ENCODE peak calls at places on chromosomes 12 and 14, in four cellular contexts. B, E, M and P are unnamed samples.

GRCh38 chr12:116640320-116640719 is 81.1 kb downstream of the MAP1LC3B2 start:
- DNase-seq in B (no peak), M (no peak), E (no peak), P (no peak)

GRCh38 chr14:58455593-58456265 is 28.2 kb downstream of the KIAA0586 start:
- DNase-seq in M (no peak), B (peak; percentile 24), E (no peak), P (no peak)

GRCh38 chr12:29516431-29516875 is 19.0 kb upstream of the OVCH1 start:
- DNase-seq in E (no peak), B (peak; percentile 68), M (no peak), P (no peak)

GRCh38 chr12:2844786-2845185 is 10.0 kb upstream of the NRIP2 start:
- DNase-seq in E (no peak), B (peak; percentile 18), M (no peak), P (no peak)

GRCh38 chr12:10540776-10541205 is 35.1 kb downstream of the EIF2S3B start:
- DNase-seq in M (no peak), E (no peak), B (no peak), P (no peak)

GRCh38 chr12:30268036-30268435 is 427.6 kb downstream of the IPO8 start:
- DNase-seq in E (no peak), M (no peak), B (no peak), P (no peak)

GRCh38 chr12:79988368-79988767 is 53.5 kb upstream of the PPP1R12A start:
- DNase-seq in M (no peak), B (peak; percentile 41), E (no peak), P (no peak)

GRCh38 chr12:47886471-47887240 is 18.1 kb downstream of the VDR start:
- DNase-seq in M (no peak), B (peak; percentile 55), E (no peak), P (no peak)

GRCh38 chr12:68349083-68349700 is 17.0 kb upstream of the MDM1 start:
- DNase-seq in M (no peak), B (peak; percentile 22), E (no peak), P (no peak)

GRCh38 chr14:90491221-90491867 is 94.5 kb downstream of the CALM1 start:
- DNase-seq in M (peak; percentile 46), E (no peak), B (peak; percentile 58), P (no peak)

GRCh38 chr14:100714205-100714781 is 12.4 kb upstream of the DLK1 start:
- DNase-seq in M (peak; percentile 75), E (no peak), B (no peak), P (peak; percentile 85)

GRCh38 chr14:100712490-100712889 is 14.2 kb upstream of the DLK1 start:
- DNase-seq in B (no peak), E (no peak), M (no peak), P (no peak)

GRCh38 chr14:100715332-100715731 is 11.4 kb upstream of the DLK1 start:
- DNase-seq in B (no peak), M (no peak), E (no peak), P (no peak)

GRCh38 chr14:100715803-100716202 is 10.9 kb upstream of the DLK1 start:
- DNase-seq in E (no peak), M (no peak), B (no peak), P (peak; percentile 43)

DNA sequence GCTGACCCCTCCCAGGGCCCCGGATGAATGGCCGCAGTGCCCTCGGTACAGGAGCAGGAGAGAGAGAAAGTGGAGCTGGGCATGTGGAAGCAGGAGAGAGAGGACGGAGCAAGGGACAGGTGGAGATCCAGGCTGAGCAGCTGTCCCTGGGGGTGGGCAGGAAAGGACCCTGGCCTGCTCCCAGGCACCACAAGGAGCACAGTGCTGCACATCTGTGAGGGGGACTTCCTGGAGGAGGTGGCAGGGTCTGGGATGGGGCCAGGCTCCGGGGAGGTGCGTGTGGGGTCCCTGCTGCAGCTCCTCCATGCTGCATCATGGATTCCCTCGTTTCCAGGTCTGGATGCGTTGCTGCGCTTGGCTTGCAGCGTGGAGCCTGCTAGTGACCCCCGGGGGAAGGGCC is 13.0 kb upstream of the DLK1 start:
- DNase-seq in E (no peak), M (no peak), B (no peak), P (no peak)
- H3K4me3 ChIP-seq in E (no peak overlapping the region), M (no peak overlapping the region), B (no peak overlapping the region), P (no peak overlapping the region)

GRCh38 chr12:124952295-124952694 is 36.6 kb downstream of the DHX37 start:
- DNase-seq in E (no peak), B (no peak), M (no peak), P (no peak)
- TF ChIP-seq POLR2A in E (no peak), B (no peak), M (no peak), P (no peak)

DNA sequence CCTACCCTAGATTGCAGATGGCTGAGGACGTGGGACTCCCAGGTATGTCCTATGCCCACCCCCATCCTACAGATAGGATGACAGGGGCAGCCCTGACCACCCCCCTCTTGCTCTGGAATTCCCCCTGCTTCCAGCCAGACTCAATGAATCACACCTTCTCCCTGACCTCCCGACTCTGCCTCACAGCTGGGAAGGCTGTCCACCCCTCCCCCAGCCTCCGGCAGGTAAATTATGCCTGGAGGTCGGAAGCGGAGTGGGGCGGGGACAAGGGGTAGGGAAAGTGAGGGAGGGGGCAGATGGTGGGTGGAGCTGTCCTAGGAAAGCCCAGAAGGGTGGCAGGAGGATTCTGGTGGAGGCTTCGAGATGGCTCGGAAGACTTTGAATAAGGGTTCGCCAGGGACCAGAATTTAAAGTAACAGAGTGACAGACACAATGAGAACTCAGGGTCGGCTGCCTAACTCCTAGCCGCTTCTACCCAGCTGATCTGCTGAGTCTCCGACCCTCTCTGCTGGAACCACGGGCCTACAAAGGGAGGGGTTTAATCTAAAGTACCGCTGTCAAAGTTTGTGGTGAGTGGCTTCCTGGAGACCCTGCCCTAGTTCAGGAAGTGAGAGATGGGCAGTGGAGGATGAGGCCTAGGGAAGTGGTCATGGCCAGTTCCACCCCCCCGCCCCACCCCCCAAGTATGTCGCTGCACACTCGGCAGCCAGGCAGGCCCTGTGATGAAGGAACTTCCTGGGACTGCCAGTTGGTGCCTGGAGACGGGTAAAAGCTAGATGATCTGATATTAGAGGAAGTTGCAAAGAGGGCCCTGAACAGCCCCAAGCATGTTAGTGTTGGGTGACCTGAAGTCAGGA is 4.2 kb downstream of the PLEKHG3 start:
- DNase-seq in B (peak; percentile 44), E (no peak), M (no peak), P (peak; percentile 97)
- H3K4me3 ChIP-seq in B (no peak overlapping the region), E (no peak overlapping the region), M (no peak overlapping the region), P (peak overlapping the region; percentile 61)

DNA sequence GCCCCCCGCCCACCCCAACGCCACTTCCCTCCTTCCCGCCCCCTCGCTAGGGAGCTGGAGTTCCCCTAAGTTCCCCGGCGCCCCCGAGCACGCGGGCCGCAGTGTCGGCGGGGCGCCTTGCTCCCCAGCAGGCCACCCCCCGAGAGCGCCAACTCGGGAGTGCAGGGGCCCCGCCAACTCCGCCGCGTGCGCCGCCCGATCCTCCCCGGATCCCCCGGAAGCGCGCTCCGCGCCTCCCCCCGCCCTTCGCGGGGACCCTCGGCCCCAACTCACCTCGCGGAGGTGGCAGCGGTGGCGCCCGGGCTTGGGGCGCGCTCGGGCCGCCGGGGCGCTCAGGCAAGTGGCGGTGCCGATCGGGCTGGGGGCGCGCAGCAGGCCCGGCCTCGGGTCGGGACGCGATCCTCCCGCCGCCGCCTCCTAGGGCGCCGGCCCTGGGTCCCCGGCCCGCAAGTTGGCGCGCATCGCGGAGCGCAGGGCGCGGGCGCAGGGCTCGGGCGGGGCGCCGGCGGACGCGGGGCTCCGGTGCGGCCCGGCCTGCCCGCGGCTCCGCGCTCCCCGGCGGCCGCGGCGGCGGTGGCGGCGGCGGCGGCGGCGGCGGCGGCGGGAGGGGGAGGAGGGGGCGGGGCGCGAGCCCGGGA is at the start of gene NCOR2:
- DNase-seq in E (no peak), B (no peak), M (no peak), P (peak; percentile 79)
- TF ChIP-seq POLR2A in E (no peak), B (no peak), M (no peak), P (peak; percentile 14)

GRCh38 chr14:92676448-92677086 is 71.9 kb downstream of the LGMN start:
- DNase-seq in M (no peak), E (no peak), B (no peak), P (no peak)

GRCh38 chr14:92677087-92677668 is 71.2 kb downstream of the LGMN start:
- DNase-seq in M (no peak), B (no peak), E (no peak), P (peak; percentile 97)

GRCh38 chr14:92679246-92679645 is 69.2 kb downstream of the LGMN start:
- DNase-seq in M (no peak), E (no peak), B (no peak), P (no peak)

GRCh38 chr14:92677955-92678354 is 70.5 kb downstream of the LGMN start:
- DNase-seq in M (no peak), E (no peak), B (no peak), P (no peak)

DNA sequence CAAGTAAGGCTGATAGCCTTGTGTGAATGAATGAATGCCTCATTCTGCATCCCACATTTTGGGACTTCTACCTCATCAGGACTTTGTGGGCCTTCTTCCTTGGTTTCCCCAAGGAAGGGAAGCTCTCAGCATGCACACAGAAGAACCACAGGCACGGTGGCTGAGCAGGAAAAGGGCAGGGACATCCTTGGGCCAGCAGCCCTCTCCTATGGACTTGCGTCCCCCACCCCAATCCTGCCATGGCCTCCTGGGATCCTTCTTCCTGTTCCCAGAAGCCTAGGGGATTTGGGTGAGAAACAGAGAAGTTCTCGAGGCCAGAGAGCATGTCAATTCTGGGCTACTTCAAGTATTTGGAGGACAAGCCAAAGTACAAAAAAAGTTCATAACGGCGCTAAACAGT is 69.7 kb downstream of the LGMN start:
- DNase-seq in B (no peak), E (no peak), M (no peak), P (no peak)
- H3K4me3 ChIP-seq in B (no peak overlapping the region), E (no peak overlapping the region), M (no peak overlapping the region), P (no peak overlapping the region)

GRCh38 chr14:20618328-20618749 is 23.2 kb downstream of the OR6S1 start:
- DNase-seq in E (no peak), M (no peak), B (no peak), P (no peak)

GRCh38 chr14:20615996-20616395 is 24.8 kb upstream of the RNASE12 start:
- DNase-seq in E (no peak), M (no peak), B (no peak), P (no peak)

GRCh38 chr14:20620798-20621478 is 20.6 kb downstream of the OR6S1 start:
- DNase-seq in B (no peak), E (no peak), M (no peak), P (no peak)

GRCh38 chr14:20614038-20614840 is 23.1 kb upstream of the RNASE12 start:
- DNase-seq in E (no peak), M (peak; percentile 46), B (no peak), P (no peak)

GRCh38 chr14:20617138-20618003 is 24.1 kb downstream of the OR6S1 start:
- DNase-seq in E (no peak), M (no peak), B (no peak), P (peak; percentile 58)
- TF ChIP-seq POLR2A in E (no peak), M (no peak), B (no peak), P (no peak)

GRCh38 chr12:6552140-6552551 is 3.7 kb downstream of the IFFO1 start:
- DNase-seq in E (no peak), B (no peak), M (peak; percentile 57), P (no peak)
- H3K4me3 ChIP-seq in E (no peak overlapping the region), B (no peak overlapping the region), M (no peak overlapping the region), P (no peak overlapping the region)